ENCODE peak calls at places on chromosomes 6 and 20, in six cellular contexts. Z, J, U, I, D and L are unnamed samples.
A peak's percentile ranks its signal among the peaks of the same experiment; 100 is the strongest.

GRCh38 chr6:24574809-24575208 is 71.2 kb downstream of the KIAA0319 start:
- DNase-seq in Z (no peak), J (no peak), U (peak; percentile 9), I (no peak), D (no peak), L (no peak)

GRCh38 chr6:128696651-128697391 is 176.4 kb upstream of the PTPRK start:
- DNase-seq in Z (no peak), J (no peak), U (no peak), I (no peak), D (no peak), L (no peak)

GRCh38 chr6:133208183-133208755 is 32.9 kb upstream of the EYA4 start:
- DNase-seq in Z (no peak), J (no peak), U (no peak), I (no peak), D (no peak), L (no peak)

GRCh38 chr6:390914-391558 is 516 bp upstream of the IRF4 start:
- DNase-seq in Z (no peak), J (no peak), U (no peak), I (peak; percentile 71), D (no peak), L (no peak)

GRCh38 chr6:16681260-16681873 is 79.9 kb downstream of the ATXN1 start:
- DNase-seq in Z (no peak), J (no peak), U (no peak), I (no peak), D (no peak), L (no peak)

GRCh38 chr6:166379800-166380199 is 2.9 kb downstream of the MPC1 start:
- DNase-seq in Z (no peak), J (no peak), U (no peak), I (no peak), D (no peak), L (no peak)

GRCh38 chr6:125307964-125308615 is 6.3 kb upstream of the HDDC2 start:
- DNase-seq in Z (no peak), J (no peak), U (no peak), I (no peak), D (no peak), L (no peak)

GRCh38 chr20:7637184-7637583 is 303.1 kb downstream of the HAO1 start:
- DNase-seq in Z (no peak), J (no peak), U (no peak), I (no peak), D (no peak), L (no peak)

GRCh38 chr6:33118525-33119123 is 42.8 kb downstream of the HLA-DPB1 start:
- DNase-seq in Z (no peak), J (no peak), U (peak; percentile 8), I (peak; percentile 51), D (peak; percentile 28), L (peak; percentile 35)

GRCh38 chr20:38874460-38875169 is 51.6 kb upstream of the FAM83D start:
- DNase-seq in Z (no peak), J (no peak), U (no peak), I (peak; percentile 57), D (no peak), L (no peak)

GRCh38 chr6:70270287-70271005 is 32.4 kb downstream of the COL9A1 start:
- DNase-seq in Z (no peak), J (no peak), U (no peak), I (no peak), D (no peak), L (no peak)

GRCh38 chr6:131317516-131317915 is 182.2 kb downstream of the AKAP7 start:
- DNase-seq in Z (no peak), J (no peak), U (no peak), I (no peak), D (no peak), L (no peak)

GRCh38 chr6:46170357-46171289 is at the start of gene ENPP5:
- DNase-seq in Z (peak; percentile 27), J (no peak), U (peak; percentile 95), I (peak; percentile 67), D (peak; percentile 92), L (no peak)

GRCh38 chr6:5006182-5006581 is 2.3 kb upstream of the RPP40 start:
- DNase-seq in Z (no peak), J (no peak), U (no peak), I (no peak), D (no peak), L (no peak)

GRCh38 chr6:155693573-155694428 is 238.2 kb upstream of the NOX3 start:
- DNase-seq in Z (no peak), J (no peak), U (no peak), I (no peak), D (no peak), L (no peak)

GRCh38 chr6:80605165-80605989 is 498.9 kb downstream of the BCKDHB start:
- DNase-seq in Z (no peak), J (no peak), U (peak; percentile 7), I (no peak), D (peak; percentile 30), L (peak; percentile 11)

GRCh38 chr6:87351583-87351982 is 7.0 kb downstream of the C6orf163 start:
- DNase-seq in Z (no peak), J (no peak), U (no peak), I (no peak), D (no peak), L (no peak)

GRCh38 chr20:32327087-32327681 is 30.9 kb upstream of the ASXL1 start:
- DNase-seq in Z (no peak), J (no peak), U (no peak), I (no peak), D (no peak), L (no peak)